ENCODE peak calls at places on chromosomes 3 and 15, in eight cellular contexts. V is cardiac muscle cell; S is CD8-positive, alpha-beta T cell; M is upper lobe of right lung; F is left ventricle myocardium inferior; Q is iPS DF 6.9; O is Peyer's patch; R is lung. G is an unnamed sample. For H3K27me3, the result is how much of the 10 kb centered on the place peaks cover.

GRCh38 chr15:29774900-29775299 is 47.4 kb downstream of the TJP1 start:
- DNase-seq in V (no peak), S (no peak), M (no peak), F (no peak), Q (no peak), O (no peak), R (no peak), G (no peak)

GRCh38 chr15:39624806-39625205 is 43.9 kb downstream of the THBS1 start:
- DNase-seq in V (no peak), S (peak), M (no peak), F (peak), Q (no peak), O (peak), R (no peak), G (peak)

GRCh38 chr3:147618636-147619035 is 209.5 kb downstream of the ZIC1 start:
- DNase-seq in V (peak), S (no peak), M (no peak), F (no peak), Q (no peak), O (no peak), R (no peak), G (no peak)

GRCh38 chr3:197027896-197028710 is 1.5 kb downstream of the MELTF start:
- DNase-seq in V (no peak), S (no peak), M (no peak), F (no peak), Q (no peak), O (no peak), R (no peak), G (no peak)

GRCh38 chr3:66303556-66303955 is 82.8 kb downstream of the SLC25A26 start:
- DNase-seq in V (no peak), S (peak), M (no peak), F (no peak), Q (no peak), O (peak), R (no peak), G (no peak)

GRCh38 chr3:134357261-134357913 is 16.9 kb downstream of the AMOTL2 start:
- DNase-seq in V (no peak), S (no peak), M (peak), F (no peak), Q (no peak), O (no peak), R (no peak), G (peak)

GRCh38 chr3:79297242-79297641 is 470.6 kb downstream of the ROBO1 start:
- DNase-seq in V (peak), S (no peak), M (no peak), F (no peak), Q (no peak), O (no peak), R (no peak), G (no peak)

GRCh38 chr3:52190294-52190841 is 7.6 kb upstream of the ALAS1 start:
- DNase-seq in V (no peak), S (no peak), M (no peak), F (peak), Q (no peak), O (no peak), R (peak), G (peak)

GRCh38 chr3:146581877-146582508 is 23.2 kb downstream of the PLSCR5 start:
- DNase-seq in V (no peak), S (no peak), M (no peak), F (no peak), Q (no peak), O (no peak), R (no peak), G (no peak)

GRCh38 chr15:90266061-90266431 is 574 bp downstream of the NGRN start:
- DNase-seq in V (peak), S (peak), M (peak), F (no peak), Q (no peak), O (peak), R (no peak), G (peak)

GRCh38 chr3:161333696-161334095 is 37.6 kb downstream of the SPTSSB start:
- DNase-seq in V (no peak), S (no peak), M (peak), F (no peak), Q (no peak), O (no peak), R (no peak), G (no peak)
- H3K27me3 ChIP-seq in V (under half), S (under half), M (under half), F (under half), Q (under half), O (under half), R (under half), G (under half)

GRCh38 chr3:195162033-195162669 is 108.8 kb downstream of the XXYLT1 start:
- DNase-seq in V (no peak), S (no peak), M (no peak), F (no peak), Q (no peak), O (peak), R (no peak), G (peak)
- H3K27ac ChIP-seq in V (peak), S (peak), M (peak), F (peak), Q (no peak), O (peak), R (no peak), G (peak)

DNA sequence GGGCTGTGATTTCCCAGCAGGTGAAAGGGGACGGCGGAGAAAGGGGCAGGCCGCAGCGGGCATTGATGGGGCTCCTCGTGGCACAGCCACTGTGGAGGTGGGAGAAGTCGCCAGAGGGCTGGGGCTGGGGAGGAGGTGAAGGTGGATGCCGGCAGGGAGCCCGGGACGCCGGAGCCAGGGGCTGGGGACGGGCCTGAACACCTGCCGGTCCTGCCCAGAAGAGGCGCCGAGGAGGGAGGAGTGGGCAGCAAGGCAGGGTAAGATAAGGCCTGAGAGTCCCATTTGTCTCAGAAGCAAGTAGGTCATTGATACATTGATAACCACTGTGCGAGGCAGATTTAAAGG is 571 bp upstream of the RARRES1 start:
- DNase-seq in V (no peak), S (no peak), M (no peak), F (no peak), Q (no peak), O (no peak), R (no peak), G (no peak)
- H3K4me3 ChIP-seq in V (peak), S (no peak), M (peak), F (peak), Q (peak), O (peak), R (peak), G (peak)

DNA sequence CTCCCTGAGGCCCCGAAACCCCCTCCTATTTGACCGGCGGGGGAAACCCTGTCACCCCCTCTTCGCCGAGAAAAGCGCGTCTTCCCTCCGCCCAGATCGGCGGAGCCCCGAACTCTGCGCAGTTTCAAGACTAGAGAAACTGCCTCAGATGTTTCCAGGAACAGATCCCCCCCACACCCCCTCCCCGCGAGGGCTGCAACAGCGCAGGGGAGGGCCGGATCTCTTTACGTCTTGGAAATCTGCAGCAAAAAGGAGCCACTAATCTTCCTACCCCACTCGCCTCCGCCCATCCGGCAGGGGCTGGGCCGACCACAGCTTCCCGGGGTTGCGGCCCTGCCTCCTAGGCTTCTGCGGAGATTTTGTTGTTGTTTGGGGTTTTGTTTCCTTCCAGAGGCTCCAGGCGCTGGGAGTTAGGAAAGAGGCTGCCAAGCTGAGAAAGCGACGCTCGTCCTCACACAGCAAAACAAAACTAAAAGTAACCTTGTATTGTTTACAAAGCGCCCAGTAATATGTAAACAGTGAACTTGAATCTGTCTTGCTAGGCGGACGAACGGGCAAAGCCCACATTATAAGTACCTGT is 2.2 kb downstream of the FOXB1 start:
- DNase-seq in V (peak), S (peak), M (peak), F (no peak), Q (no peak), O (no peak), R (no peak), G (no peak)
- H3K27me3 ChIP-seq in V (half or more), S (half or more), M (half or more), F (half or more), Q (under half), O (half or more), R (under half), G (under half)

GRCh38 chr3:184741798-184742675 is 30.2 kb upstream of the MAGEF1 start:
- DNase-seq in V (no peak), S (no peak), M (no peak), F (no peak), Q (no peak), O (no peak), R (no peak), G (peak)

GRCh38 chr3:184738982-184739381 is 27.1 kb upstream of the MAGEF1 start:
- DNase-seq in V (no peak), S (no peak), M (no peak), F (no peak), Q (no peak), O (no peak), R (no peak), G (peak)

GRCh38 chr3:184741259-184741556 is 29.3 kb upstream of the MAGEF1 start:
- DNase-seq in V (no peak), S (no peak), M (no peak), F (no peak), Q (no peak), O (no peak), R (no peak), G (peak)

GRCh38 chr3:184739594-184740505 is 28.0 kb upstream of the MAGEF1 start:
- DNase-seq in V (no peak), S (no peak), M (no peak), F (no peak), Q (no peak), O (no peak), R (no peak), G (no peak)

GRCh38 chr3:184740509-184741258 is 28.8 kb upstream of the MAGEF1 start:
- DNase-seq in V (no peak), S (no peak), M (no peak), F (no peak), Q (no peak), O (no peak), R (no peak), G (peak)
- H3K27ac ChIP-seq in V (peak), S (no peak), M (no peak), F (no peak), Q (no peak), O (no peak), R (no peak), G (no peak)

G was measured in uterus.